ENCODE peak calls at places on chromosomes 13 and 19, in six cellular contexts. S is activated CD4-positive, CD25-positive, alpha-beta regulatory T cell treated with anti-CD3 and anti-CD28 coated beads, Interleukin-2, amount 50 U/mL, for 16 hours; F is stimulated activated CD4-positive, alpha-beta T cell treated with anti-CD3 and anti-CD28 coated beads, Interleukin-2, amount 100 ng/mL, for 48 hours; B is lung; N is H9; R is GM12878. V is an unnamed sample.

GRCh38 chr19:4391701-4392543 is 8.4 kb downstream of the SH3GL1 start:
- DNase-seq in R (no peak), F (no peak), N (no peak), B (no peak), S (no peak), V (peak)

GRCh38 chr19:768424-768823 is 17.5 kb downstream of the MISP start:
- DNase-seq in F (no peak), R (no peak), N (no peak), B (no peak), S (no peak), V (peak)

GRCh38 chr13:48405865-48406264 is 7.0 kb downstream of the LPAR6 start:
- DNase-seq in F (no peak), S (no peak), N (no peak), B (no peak), R (no peak), V (no peak)

GRCh38 chr13:29886446-29886845 is 36.0 kb upstream of the UBL3 start:
- DNase-seq in N (no peak), R (no peak), F (peak), B (no peak), S (peak), V (no peak)

GRCh38 chr13:52428295-52428694 is 22.1 kb downstream of the VPS36 start:
- DNase-seq in N (no peak), B (no peak), F (no peak), R (no peak), S (no peak), V (no peak)

GRCh38 chr19:58350871-58351557 is 2.3 kb downstream of the A1BG start:
- DNase-seq in N (no peak), R (no peak), F (no peak), S (no peak), B (no peak), V (no peak)

GRCh38 chr19:19997656-19998268 is 41.5 kb downstream of the ZNF682 start:
- DNase-seq in S (no peak), F (peak), B (no peak), N (peak), R (no peak), V (peak)

GRCh38 chr19:53612762-53613526 is 18.9 kb upstream of the DPRX start:
- DNase-seq in B (no peak), R (no peak), F (no peak), N (peak), S (no peak), V (no peak)

GRCh38 chr13:61029064-61029463 is 386.6 kb downstream of the PCDH20 start:
- DNase-seq in N (peak), B (no peak), S (no peak), F (no peak), R (no peak), V (no peak)

GRCh38 chr19:43997631-43998290 is 5.0 kb upstream of the ZNF230 start:
- DNase-seq in N (no peak), R (no peak), S (no peak), B (no peak), F (no peak), V (no peak)

GRCh38 chr19:8806661-8807060 is 25.4 kb downstream of the ZNF558 start:
- DNase-seq in N (no peak), B (no peak), R (no peak), S (no peak), F (no peak), V (no peak)

GRCh38 chr13:60410299-60410698 is 13.3 kb downstream of the TDRD3 start:
- DNase-seq in S (no peak), F (no peak), B (no peak), R (no peak), N (no peak), V (no peak)

GRCh38 chr13:32881074-32881791 is 135.0 kb upstream of the KL start:
- DNase-seq in S (no peak), F (no peak), R (no peak), N (no peak), B (no peak), V (no peak)

V was measured in thyroid gland.